ENCODE peak calls at places on chromosomes 16 and 17, in seven cellular contexts. One of them, this sample, is unnamed.

GRCh38 chr16:54632322-54632721 is 298.3 kb upstream of the IRX5 start:
- DNase-seq in stimulated activated CD4-positive, alpha-beta T cell treated with anti-CD3 and anti-CD28 coated beads, Interleukin-15, amount 100 ng/mL, for 48 hours: no peak
- DNase-seq in Right ventricle myocardium superior: no peak
- DNase-seq in activated T-helper 1 cell treated with anti-CD3 and anti-CD28 coated beads, Interleukin-12 subunit alpha, Interleukin-12 subunit beta, Interleukin-2, Interleukin-4 antibody, amounts not matched to agents 30 ng/mL and 10 ng/mL and 1 ng/mL, durations not matched to agents 14 hours and 24 hours and 36 hours: no peak
- DNase-seq in memory B cell: no peak
- DNase-seq in CD4-positive, alpha-beta T cell: no peak
- DNase-seq in osteocyte: no peak
- DNase-seq in this sample: no peak

GRCh38 chr17:57552114-57552601 is 192.9 kb downstream of the CCDC182 start:
- DNase-seq in stimulated activated CD4-positive, alpha-beta T cell treated with anti-CD3 and anti-CD28 coated beads, Interleukin-15, amount 100 ng/mL, for 48 hours: peak; percentile 10
- DNase-seq in Right ventricle myocardium superior: peak; percentile 55
- DNase-seq in activated T-helper 1 cell treated with anti-CD3 and anti-CD28 coated beads, Interleukin-12 subunit alpha, Interleukin-12 subunit beta, Interleukin-2, Interleukin-4 antibody, amounts not matched to agents 30 ng/mL and 10 ng/mL and 1 ng/mL, durations not matched to agents 14 hours and 24 hours and 36 hours: no peak
- DNase-seq in memory B cell: peak; percentile 62
- DNase-seq in CD4-positive, alpha-beta T cell: no peak
- DNase-seq in osteocyte: no peak
- DNase-seq in this sample: no peak

GRCh38 chr16:57571098-57571497 is 28.7 kb downstream of the ADGRG5 start:
- DNase-seq in stimulated activated CD4-positive, alpha-beta T cell treated with anti-CD3 and anti-CD28 coated beads, Interleukin-15, amount 100 ng/mL, for 48 hours: no peak
- DNase-seq in Right ventricle myocardium superior: no peak
- DNase-seq in activated T-helper 1 cell treated with anti-CD3 and anti-CD28 coated beads, Interleukin-12 subunit alpha, Interleukin-12 subunit beta, Interleukin-2, Interleukin-4 antibody, amounts not matched to agents 30 ng/mL and 10 ng/mL and 1 ng/mL, durations not matched to agents 14 hours and 24 hours and 36 hours: no peak
- DNase-seq in memory B cell: no peak
- DNase-seq in CD4-positive, alpha-beta T cell: no peak
- DNase-seq in osteocyte: peak; percentile 74
- DNase-seq in this sample: no peak

GRCh38 chr17:14922421-14922820 is 342.7 kb downstream of the PMP22 start:
- DNase-seq in stimulated activated CD4-positive, alpha-beta T cell treated with anti-CD3 and anti-CD28 coated beads, Interleukin-15, amount 100 ng/mL, for 48 hours: no peak
- DNase-seq in Right ventricle myocardium superior: no peak
- DNase-seq in activated T-helper 1 cell treated with anti-CD3 and anti-CD28 coated beads, Interleukin-12 subunit alpha, Interleukin-12 subunit beta, Interleukin-2, Interleukin-4 antibody, amounts not matched to agents 30 ng/mL and 10 ng/mL and 1 ng/mL, durations not matched to agents 14 hours and 24 hours and 36 hours: no peak
- DNase-seq in memory B cell: no peak
- DNase-seq in CD4-positive, alpha-beta T cell: no peak
- DNase-seq in osteocyte: no peak
- DNase-seq in this sample: no peak

GRCh38 chr17:71548540-71549190 is 572.2 kb upstream of the SOX9 start:
- DNase-seq in stimulated activated CD4-positive, alpha-beta T cell treated with anti-CD3 and anti-CD28 coated beads, Interleukin-15, amount 100 ng/mL, for 48 hours: no peak
- DNase-seq in Right ventricle myocardium superior: no peak
- DNase-seq in activated T-helper 1 cell treated with anti-CD3 and anti-CD28 coated beads, Interleukin-12 subunit alpha, Interleukin-12 subunit beta, Interleukin-2, Interleukin-4 antibody, amounts not matched to agents 30 ng/mL and 10 ng/mL and 1 ng/mL, durations not matched to agents 14 hours and 24 hours and 36 hours: no peak
- DNase-seq in memory B cell: no peak
- DNase-seq in CD4-positive, alpha-beta T cell: no peak
- DNase-seq in osteocyte: no peak
- DNase-seq in this sample: no peak

GRCh38 chr17:1047177-1047885 is 50.4 kb downstream of the TIMM22 start:
- DNase-seq in stimulated activated CD4-positive, alpha-beta T cell treated with anti-CD3 and anti-CD28 coated beads, Interleukin-15, amount 100 ng/mL, for 48 hours: no peak
- DNase-seq in Right ventricle myocardium superior: peak; percentile 76
- DNase-seq in activated T-helper 1 cell treated with anti-CD3 and anti-CD28 coated beads, Interleukin-12 subunit alpha, Interleukin-12 subunit beta, Interleukin-2, Interleukin-4 antibody, amounts not matched to agents 30 ng/mL and 10 ng/mL and 1 ng/mL, durations not matched to agents 14 hours and 24 hours and 36 hours: no peak
- DNase-seq in memory B cell: no peak
- DNase-seq in CD4-positive, alpha-beta T cell: no peak
- DNase-seq in osteocyte: no peak
- DNase-seq in this sample: no peak

GRCh38 chr17:752620-753219 is 656 bp upstream of the GEMIN4 start:
- DNase-seq in stimulated activated CD4-positive, alpha-beta T cell treated with anti-CD3 and anti-CD28 coated beads, Interleukin-15, amount 100 ng/mL, for 48 hours: no peak
- DNase-seq in Right ventricle myocardium superior: peak; percentile 88
- DNase-seq in activated T-helper 1 cell treated with anti-CD3 and anti-CD28 coated beads, Interleukin-12 subunit alpha, Interleukin-12 subunit beta, Interleukin-2, Interleukin-4 antibody, amounts not matched to agents 30 ng/mL and 10 ng/mL and 1 ng/mL, durations not matched to agents 14 hours and 24 hours and 36 hours: peak; percentile 16
- DNase-seq in memory B cell: no peak
- DNase-seq in CD4-positive, alpha-beta T cell: no peak
- DNase-seq in osteocyte: no peak
- DNase-seq in this sample: no peak

GRCh38 chr17:3335876-3336275 is 37.7 kb upstream of the OR3A1 start:
- DNase-seq in stimulated activated CD4-positive, alpha-beta T cell treated with anti-CD3 and anti-CD28 coated beads, Interleukin-15, amount 100 ng/mL, for 48 hours: no peak
- DNase-seq in Right ventricle myocardium superior: no peak
- DNase-seq in activated T-helper 1 cell treated with anti-CD3 and anti-CD28 coated beads, Interleukin-12 subunit alpha, Interleukin-12 subunit beta, Interleukin-2, Interleukin-4 antibody, amounts not matched to agents 30 ng/mL and 10 ng/mL and 1 ng/mL, durations not matched to agents 14 hours and 24 hours and 36 hours: no peak
- DNase-seq in memory B cell: no peak
- DNase-seq in CD4-positive, alpha-beta T cell: no peak
- DNase-seq in osteocyte: no peak
- DNase-seq in this sample: no peak

GRCh38 chr16:31243734-31244670 is 15.8 kb upstream of the ITGAM start:
- DNase-seq in stimulated activated CD4-positive, alpha-beta T cell treated with anti-CD3 and anti-CD28 coated beads, Interleukin-15, amount 100 ng/mL, for 48 hours: no peak
- DNase-seq in Right ventricle myocardium superior: no peak
- DNase-seq in activated T-helper 1 cell treated with anti-CD3 and anti-CD28 coated beads, Interleukin-12 subunit alpha, Interleukin-12 subunit beta, Interleukin-2, Interleukin-4 antibody, amounts not matched to agents 30 ng/mL and 10 ng/mL and 1 ng/mL, durations not matched to agents 14 hours and 24 hours and 36 hours: no peak
- DNase-seq in memory B cell: no peak
- DNase-seq in CD4-positive, alpha-beta T cell: no peak
- DNase-seq in osteocyte: no peak
- DNase-seq in this sample: no peak

GRCh38 chr16:81715358-81716196 is 63.5 kb upstream of the PLCG2 start:
- DNase-seq in stimulated activated CD4-positive, alpha-beta T cell treated with anti-CD3 and anti-CD28 coated beads, Interleukin-15, amount 100 ng/mL, for 48 hours: no peak
- DNase-seq in Right ventricle myocardium superior: no peak
- DNase-seq in activated T-helper 1 cell treated with anti-CD3 and anti-CD28 coated beads, Interleukin-12 subunit alpha, Interleukin-12 subunit beta, Interleukin-2, Interleukin-4 antibody, amounts not matched to agents 30 ng/mL and 10 ng/mL and 1 ng/mL, durations not matched to agents 14 hours and 24 hours and 36 hours: peak; percentile 19
- DNase-seq in memory B cell: no peak
- DNase-seq in CD4-positive, alpha-beta T cell: no peak
- DNase-seq in osteocyte: no peak
- DNase-seq in this sample: no peak

GRCh38 chr17:75428775-75429469 is 23.4 kb upstream of the GRB2 start:
- DNase-seq in stimulated activated CD4-positive, alpha-beta T cell treated with anti-CD3 and anti-CD28 coated beads, Interleukin-15, amount 100 ng/mL, for 48 hours: no peak
- DNase-seq in Right ventricle myocardium superior: no peak
- DNase-seq in activated T-helper 1 cell treated with anti-CD3 and anti-CD28 coated beads, Interleukin-12 subunit alpha, Interleukin-12 subunit beta, Interleukin-2, Interleukin-4 antibody, amounts not matched to agents 30 ng/mL and 10 ng/mL and 1 ng/mL, durations not matched to agents 14 hours and 24 hours and 36 hours: no peak
- DNase-seq in memory B cell: no peak
- DNase-seq in CD4-positive, alpha-beta T cell: no peak
- DNase-seq in osteocyte: no peak
- DNase-seq in this sample: no peak

GRCh38 chr16:67943256-67943618 is 683 bp downstream of the LCAT start:
- DNase-seq in stimulated activated CD4-positive, alpha-beta T cell treated with anti-CD3 and anti-CD28 coated beads, Interleukin-15, amount 100 ng/mL, for 48 hours: no peak
- DNase-seq in Right ventricle myocardium superior: no peak
- DNase-seq in activated T-helper 1 cell treated with anti-CD3 and anti-CD28 coated beads, Interleukin-12 subunit alpha, Interleukin-12 subunit beta, Interleukin-2, Interleukin-4 antibody, amounts not matched to agents 30 ng/mL and 10 ng/mL and 1 ng/mL, durations not matched to agents 14 hours and 24 hours and 36 hours: no peak
- DNase-seq in memory B cell: no peak
- DNase-seq in CD4-positive, alpha-beta T cell: no peak
- DNase-seq in osteocyte: no peak
- DNase-seq in this sample: no peak

GRCh38 chr16:73232555-73233422 is 184.9 kb upstream of the ZFHX3 start:
- DNase-seq in stimulated activated CD4-positive, alpha-beta T cell treated with anti-CD3 and anti-CD28 coated beads, Interleukin-15, amount 100 ng/mL, for 48 hours: no peak
- DNase-seq in Right ventricle myocardium superior: peak; percentile 34
- DNase-seq in activated T-helper 1 cell treated with anti-CD3 and anti-CD28 coated beads, Interleukin-12 subunit alpha, Interleukin-12 subunit beta, Interleukin-2, Interleukin-4 antibody, amounts not matched to agents 30 ng/mL and 10 ng/mL and 1 ng/mL, durations not matched to agents 14 hours and 24 hours and 36 hours: no peak
- DNase-seq in memory B cell: no peak
- DNase-seq in CD4-positive, alpha-beta T cell: no peak
- DNase-seq in osteocyte: no peak
- DNase-seq in this sample: no peak

GRCh38 chr17:29140631-29141483 is 39.3 kb downstream of the MYO18A start:
- DNase-seq in stimulated activated CD4-positive, alpha-beta T cell treated with anti-CD3 and anti-CD28 coated beads, Interleukin-15, amount 100 ng/mL, for 48 hours: no peak
- DNase-seq in Right ventricle myocardium superior: peak; percentile 67
- DNase-seq in activated T-helper 1 cell treated with anti-CD3 and anti-CD28 coated beads, Interleukin-12 subunit alpha, Interleukin-12 subunit beta, Interleukin-2, Interleukin-4 antibody, amounts not matched to agents 30 ng/mL and 10 ng/mL and 1 ng/mL, durations not matched to agents 14 hours and 24 hours and 36 hours: peak; percentile 34
- DNase-seq in memory B cell: peak; percentile 43
- DNase-seq in CD4-positive, alpha-beta T cell: peak; percentile 48
- DNase-seq in osteocyte: no peak
- DNase-seq in this sample: no peak

GRCh38 chr16:66911801-66912200 is 6.9 kb downstream of the CDH16 start:
- DNase-seq in stimulated activated CD4-positive, alpha-beta T cell treated with anti-CD3 and anti-CD28 coated beads, Interleukin-15, amount 100 ng/mL, for 48 hours: no peak
- DNase-seq in Right ventricle myocardium superior: peak; percentile 24
- DNase-seq in activated T-helper 1 cell treated with anti-CD3 and anti-CD28 coated beads, Interleukin-12 subunit alpha, Interleukin-12 subunit beta, Interleukin-2, Interleukin-4 antibody, amounts not matched to agents 30 ng/mL and 10 ng/mL and 1 ng/mL, durations not matched to agents 14 hours and 24 hours and 36 hours: no peak
- DNase-seq in memory B cell: no peak
- DNase-seq in CD4-positive, alpha-beta T cell: no peak
- DNase-seq in osteocyte: no peak
- DNase-seq in this sample: no peak

GRCh38 chr17:48276776-48277175 is 153.2 kb downstream of the SKAP1 start:
- DNase-seq in stimulated activated CD4-positive, alpha-beta T cell treated with anti-CD3 and anti-CD28 coated beads, Interleukin-15, amount 100 ng/mL, for 48 hours: no peak
- DNase-seq in Right ventricle myocardium superior: no peak
- DNase-seq in activated T-helper 1 cell treated with anti-CD3 and anti-CD28 coated beads, Interleukin-12 subunit alpha, Interleukin-12 subunit beta, Interleukin-2, Interleukin-4 antibody, amounts not matched to agents 30 ng/mL and 10 ng/mL and 1 ng/mL, durations not matched to agents 14 hours and 24 hours and 36 hours: no peak
- DNase-seq in memory B cell: no peak
- DNase-seq in CD4-positive, alpha-beta T cell: no peak
- DNase-seq in osteocyte: no peak
- DNase-seq in this sample: no peak

GRCh38 chr17:35692811-35693210 is 38.6 kb upstream of the RASL10B start:
- DNase-seq in stimulated activated CD4-positive, alpha-beta T cell treated with anti-CD3 and anti-CD28 coated beads, Interleukin-15, amount 100 ng/mL, for 48 hours: no peak
- DNase-seq in Right ventricle myocardium superior: no peak
- DNase-seq in activated T-helper 1 cell treated with anti-CD3 and anti-CD28 coated beads, Interleukin-12 subunit alpha, Interleukin-12 subunit beta, Interleukin-2, Interleukin-4 antibody, amounts not matched to agents 30 ng/mL and 10 ng/mL and 1 ng/mL, durations not matched to agents 14 hours and 24 hours and 36 hours: no peak
- DNase-seq in memory B cell: no peak
- DNase-seq in CD4-positive, alpha-beta T cell: no peak
- DNase-seq in osteocyte: no peak
- DNase-seq in this sample: no peak

GRCh38 chr17:1180958-1181768 is 1.4 kb upstream of the ABR start:
- DNase-seq in stimulated activated CD4-positive, alpha-beta T cell treated with anti-CD3 and anti-CD28 coated beads, Interleukin-15, amount 100 ng/mL, for 48 hours: no peak
- DNase-seq in Right ventricle myocardium superior: no peak
- DNase-seq in activated T-helper 1 cell treated with anti-CD3 and anti-CD28 coated beads, Interleukin-12 subunit alpha, Interleukin-12 subunit beta, Interleukin-2, Interleukin-4 antibody, amounts not matched to agents 30 ng/mL and 10 ng/mL and 1 ng/mL, durations not matched to agents 14 hours and 24 hours and 36 hours: no peak
- DNase-seq in memory B cell: peak; percentile 77
- DNase-seq in CD4-positive, alpha-beta T cell: no peak
- DNase-seq in osteocyte: no peak
- DNase-seq in this sample: no peak

GRCh38 chr16:51453296-51453695 is 302.2 kb upstream of the SALL1 start:
- DNase-seq in stimulated activated CD4-positive, alpha-beta T cell treated with anti-CD3 and anti-CD28 coated beads, Interleukin-15, amount 100 ng/mL, for 48 hours: no peak
- DNase-seq in Right ventricle myocardium superior: no peak
- DNase-seq in activated T-helper 1 cell treated with anti-CD3 and anti-CD28 coated beads, Interleukin-12 subunit alpha, Interleukin-12 subunit beta, Interleukin-2, Interleukin-4 antibody, amounts not matched to agents 30 ng/mL and 10 ng/mL and 1 ng/mL, durations not matched to agents 14 hours and 24 hours and 36 hours: no peak
- DNase-seq in memory B cell: no peak
- DNase-seq in CD4-positive, alpha-beta T cell: no peak
- DNase-seq in osteocyte: no peak
- DNase-seq in this sample: no peak

GRCh38 chr16:12386076-12386641 is 409.6 kb downstream of the SNX29 start:
- DNase-seq in stimulated activated CD4-positive, alpha-beta T cell treated with anti-CD3 and anti-CD28 coated beads, Interleukin-15, amount 100 ng/mL, for 48 hours: no peak
- DNase-seq in Right ventricle myocardium superior: no peak
- DNase-seq in activated T-helper 1 cell treated with anti-CD3 and anti-CD28 coated beads, Interleukin-12 subunit alpha, Interleukin-12 subunit beta, Interleukin-2, Interleukin-4 antibody, amounts not matched to agents 30 ng/mL and 10 ng/mL and 1 ng/mL, durations not matched to agents 14 hours and 24 hours and 36 hours: no peak
- DNase-seq in memory B cell: no peak
- DNase-seq in CD4-positive, alpha-beta T cell: no peak
- DNase-seq in osteocyte: no peak
- DNase-seq in this sample: no peak

GRCh38 chr17:8123695-8124349 is at the start of gene HES7:
- DNase-seq in stimulated activated CD4-positive, alpha-beta T cell treated with anti-CD3 and anti-CD28 coated beads, Interleukin-15, amount 100 ng/mL, for 48 hours: no peak
- DNase-seq in Right ventricle myocardium superior: no peak
- DNase-seq in activated T-helper 1 cell treated with anti-CD3 and anti-CD28 coated beads, Interleukin-12 subunit alpha, Interleukin-12 subunit beta, Interleukin-2, Interleukin-4 antibody, amounts not matched to agents 30 ng/mL and 10 ng/mL and 1 ng/mL, durations not matched to agents 14 hours and 24 hours and 36 hours: no peak
- DNase-seq in memory B cell: no peak
- DNase-seq in CD4-positive, alpha-beta T cell: no peak
- DNase-seq in osteocyte: no peak
- DNase-seq in this sample: no peak

GRCh38 chr16:54897930-54898329 is 32.7 kb upstream of the IRX5 start:
- DNase-seq in stimulated activated CD4-positive, alpha-beta T cell treated with anti-CD3 and anti-CD28 coated beads, Interleukin-15, amount 100 ng/mL, for 48 hours: no peak
- DNase-seq in Right ventricle myocardium superior: no peak
- DNase-seq in activated T-helper 1 cell treated with anti-CD3 and anti-CD28 coated beads, Interleukin-12 subunit alpha, Interleukin-12 subunit beta, Interleukin-2, Interleukin-4 antibody, amounts not matched to agents 30 ng/mL and 10 ng/mL and 1 ng/mL, durations not matched to agents 14 hours and 24 hours and 36 hours: no peak
- DNase-seq in memory B cell: no peak
- DNase-seq in CD4-positive, alpha-beta T cell: no peak
- DNase-seq in osteocyte: no peak
- DNase-seq in this sample: no peak

GRCh38 chr17:45404870-45405249 is 27.8 kb downstream of the ARHGAP27 start:
- DNase-seq in stimulated activated CD4-positive, alpha-beta T cell treated with anti-CD3 and anti-CD28 coated beads, Interleukin-15, amount 100 ng/mL, for 48 hours: no peak
- DNase-seq in Right ventricle myocardium superior: no peak
- DNase-seq in activated T-helper 1 cell treated with anti-CD3 and anti-CD28 coated beads, Interleukin-12 subunit alpha, Interleukin-12 subunit beta, Interleukin-2, Interleukin-4 antibody, amounts not matched to agents 30 ng/mL and 10 ng/mL and 1 ng/mL, durations not matched to agents 14 hours and 24 hours and 36 hours: no peak
- DNase-seq in memory B cell: no peak
- DNase-seq in CD4-positive, alpha-beta T cell: no peak
- DNase-seq in osteocyte: no peak
- DNase-seq in this sample: no peak

GRCh38 chr16:89102777-89103073 is 9.1 kb downstream of the ACSF3 start:
- DNase-seq in stimulated activated CD4-positive, alpha-beta T cell treated with anti-CD3 and anti-CD28 coated beads, Interleukin-15, amount 100 ng/mL, for 48 hours: no peak
- DNase-seq in Right ventricle myocardium superior: no peak
- DNase-seq in activated T-helper 1 cell treated with anti-CD3 and anti-CD28 coated beads, Interleukin-12 subunit alpha, Interleukin-12 subunit beta, Interleukin-2, Interleukin-4 antibody, amounts not matched to agents 30 ng/mL and 10 ng/mL and 1 ng/mL, durations not matched to agents 14 hours and 24 hours and 36 hours: no peak
- DNase-seq in memory B cell: no peak
- DNase-seq in CD4-positive, alpha-beta T cell: no peak
- DNase-seq in osteocyte: no peak
- DNase-seq in this sample: no peak

GRCh38 chr17:13346996-13347762 is 254.6 kb downstream of the HS3ST3A1 start:
- DNase-seq in stimulated activated CD4-positive, alpha-beta T cell treated with anti-CD3 and anti-CD28 coated beads, Interleukin-15, amount 100 ng/mL, for 48 hours: no peak
- DNase-seq in Right ventricle myocardium superior: no peak
- DNase-seq in activated T-helper 1 cell treated with anti-CD3 and anti-CD28 coated beads, Interleukin-12 subunit alpha, Interleukin-12 subunit beta, Interleukin-2, Interleukin-4 antibody, amounts not matched to agents 30 ng/mL and 10 ng/mL and 1 ng/mL, durations not matched to agents 14 hours and 24 hours and 36 hours: no peak
- DNase-seq in memory B cell: no peak
- DNase-seq in CD4-positive, alpha-beta T cell: no peak
- DNase-seq in osteocyte: no peak
- DNase-seq in this sample: no peak

GRCh38 chr17:57107498-57108101 is 22.6 kb downstream of the AKAP1 start:
- DNase-seq in stimulated activated CD4-positive, alpha-beta T cell treated with anti-CD3 and anti-CD28 coated beads, Interleukin-15, amount 100 ng/mL, for 48 hours: no peak
- DNase-seq in Right ventricle myocardium superior: no peak
- DNase-seq in activated T-helper 1 cell treated with anti-CD3 and anti-CD28 coated beads, Interleukin-12 subunit alpha, Interleukin-12 subunit beta, Interleukin-2, Interleukin-4 antibody, amounts not matched to agents 30 ng/mL and 10 ng/mL and 1 ng/mL, durations not matched to agents 14 hours and 24 hours and 36 hours: no peak
- DNase-seq in memory B cell: no peak
- DNase-seq in CD4-positive, alpha-beta T cell: no peak
- DNase-seq in osteocyte: no peak
- DNase-seq in this sample: no peak

GRCh38 chr17:57557793-57558681 is 187.1 kb downstream of the CCDC182 start:
- DNase-seq in stimulated activated CD4-positive, alpha-beta T cell treated with anti-CD3 and anti-CD28 coated beads, Interleukin-15, amount 100 ng/mL, for 48 hours: no peak
- DNase-seq in Right ventricle myocardium superior: no peak
- DNase-seq in activated T-helper 1 cell treated with anti-CD3 and anti-CD28 coated beads, Interleukin-12 subunit alpha, Interleukin-12 subunit beta, Interleukin-2, Interleukin-4 antibody, amounts not matched to agents 30 ng/mL and 10 ng/mL and 1 ng/mL, durations not matched to agents 14 hours and 24 hours and 36 hours: no peak
- DNase-seq in memory B cell: no peak
- DNase-seq in CD4-positive, alpha-beta T cell: no peak
- DNase-seq in osteocyte: no peak
- DNase-seq in this sample: no peak

GRCh38 chr17:50212121-50212843 is 10.9 kb upstream of the COL1A1 start:
- DNase-seq in stimulated activated CD4-positive, alpha-beta T cell treated with anti-CD3 and anti-CD28 coated beads, Interleukin-15, amount 100 ng/mL, for 48 hours: no peak
- DNase-seq in Right ventricle myocardium superior: no peak
- DNase-seq in activated T-helper 1 cell treated with anti-CD3 and anti-CD28 coated beads, Interleukin-12 subunit alpha, Interleukin-12 subunit beta, Interleukin-2, Interleukin-4 antibody, amounts not matched to agents 30 ng/mL and 10 ng/mL and 1 ng/mL, durations not matched to agents 14 hours and 24 hours and 36 hours: no peak
- DNase-seq in memory B cell: no peak
- DNase-seq in CD4-positive, alpha-beta T cell: no peak
- DNase-seq in osteocyte: peak; percentile 56
- DNase-seq in this sample: peak; percentile 96

GRCh38 chr16:68300736-68301459 is 9.8 kb downstream of the SLC7A6OS start:
- DNase-seq in stimulated activated CD4-positive, alpha-beta T cell treated with anti-CD3 and anti-CD28 coated beads, Interleukin-15, amount 100 ng/mL, for 48 hours: no peak
- DNase-seq in Right ventricle myocardium superior: no peak
- DNase-seq in activated T-helper 1 cell treated with anti-CD3 and anti-CD28 coated beads, Interleukin-12 subunit alpha, Interleukin-12 subunit beta, Interleukin-2, Interleukin-4 antibody, amounts not matched to agents 30 ng/mL and 10 ng/mL and 1 ng/mL, durations not matched to agents 14 hours and 24 hours and 36 hours: no peak
- DNase-seq in memory B cell: no peak
- DNase-seq in CD4-positive, alpha-beta T cell: no peak
- DNase-seq in osteocyte: no peak
- DNase-seq in this sample: no peak

This sample was measured in vagina.